ENCODE peak calls at places on chromosomes 11 and 22, in four cellular contexts. A is pancreas; F is endodermal cell; E is naive thymus-derived CD4-positive, alpha-beta T cell. B is an unnamed sample. For H3K4me1, the result is how much of the 10 kb centered on the place peaks cover.

GRCh38 chr11:2399488-2400068 is 972 bp upstream of the TSSC4 start:
- DNase-seq in E (no peak), A (no peak), F (no peak), B (no peak)

GRCh38 chr11:76748931-76749330 is 34.2 kb upstream of the TSKU start:
- DNase-seq in F (no peak), A (no peak), E (no peak), B (no peak)

GRCh38 chr22:45576273-45576625 is 73.6 kb downstream of the FBLN1 start:
- DNase-seq in E (no peak), F (no peak), A (no peak), B (no peak)

GRCh38 chr11:93783362-93783761 is 720 bp upstream of the MED17 start:
- DNase-seq in F (no peak), E (no peak), A (no peak), B (no peak)

GRCh38 chr22:17638182-17638431 is 450 bp upstream of the BCL2L13 start:
- DNase-seq in F (no peak), E (no peak), A (no peak), B (no peak)

GRCh38 chr11:11641581-11641980 is 19.8 kb upstream of the GALNT18 start:
- DNase-seq in A (no peak), E (no peak), F (no peak), B (no peak)

GRCh38 chr11:76361365-76361764 is 19.6 kb downstream of the THAP12 start:
- DNase-seq in E (no peak), A (no peak), F (no peak), B (no peak)

GRCh38 chr11:74641289-74641688 is 48.9 kb downstream of the POLD3 start:
- DNase-seq in A (no peak), F (no peak), E (no peak), B (no peak)

GRCh38 chr11:26420331-26420730 is 88.4 kb downstream of the ANO3 start:
- DNase-seq in E (no peak), F (peak), A (no peak), B (no peak)

GRCh38 chr22:17598318-17598717 is 30.2 kb downstream of the ATP6V1E1 start:
- DNase-seq in A (no peak), F (no peak), E (no peak), B (no peak)

GRCh38 chr11:69010361-69010891 is 2.6 kb downstream of the MRGPRF start:
- DNase-seq in A (peak), E (no peak), F (no peak), B (no peak)

GRCh38 chr22:41619979-41620645 is 731 bp downstream of the DESI1 start:
- DNase-seq in A (peak), F (peak), E (peak), B (peak)

GRCh38 chr11:128367573-128367972 is 219.8 kb downstream of the ETS1 start:
- DNase-seq in A (no peak), E (no peak), F (no peak), B (peak)

GRCh38 chr11:119741369-119742262 is 12.6 kb upstream of the NECTIN1 start:
- DNase-seq in A (no peak), F (peak), E (peak), B (peak)

GRCh38 chr11:122786896-122787295 is 51.4 kb upstream of the CRTAM start:
- DNase-seq in F (no peak), E (no peak), A (no peak), B (no peak)

GRCh38 chr11:15159085-15159484 is 44.4 kb downstream of the INSC start:
- DNase-seq in F (peak), E (no peak), A (no peak), B (peak)

GRCh38 chr11:69308531-69308930 is 14.6 kb downstream of the MYEOV start:
- DNase-seq in E (no peak), A (no peak), F (peak), B (no peak)

GRCh38 chr11:129973809-129974208 is 28.8 kb downstream of the PRDM10 start:
- DNase-seq in F (peak), E (no peak), A (no peak), B (no peak)

GRCh38 chr22:45867118-45867905 is 109.7 kb downstream of the WNT7B start:
- DNase-seq in F (peak), E (peak), A (peak), B (no peak)

GRCh38 chr11:134331565-134332188 is at the start of gene GLB1L2:
- DNase-seq in E (peak), F (peak), A (peak), B (peak)

GRCh38 chr11:105823495-105824033 is 198.5 kb downstream of the MSANTD4 start:
- DNase-seq in E (no peak), F (no peak), A (no peak), B (no peak)

GRCh38 chr11:44596541-44597276 is 31.2 kb downstream of the CD82 start:
- DNase-seq in F (peak), E (peak), A (no peak), B (peak)

GRCh38 chr11:63906585-63906984 is 10.4 kb downstream of the RCOR2 start:
- DNase-seq in A (no peak), F (peak), E (no peak), B (peak)

GRCh38 chr11:61104963-61105362 is 2.7 kb downstream of the CD5 start:
- DNase-seq in A (no peak), E (no peak), F (no peak), B (no peak)

GRCh38 chr11:108616549-108616948 is 23.0 kb upstream of the EXPH5 start:
- DNase-seq in E (no peak), A (no peak), F (no peak), B (no peak)

GRCh38 chr22:23180301-23180892 is at the start of gene BCR:
- DNase-seq in F (peak), A (peak), E (peak), B (peak)

GRCh38 chr22:23180893-23181762 is 819 bp downstream of the BCR start:
- DNase-seq in E (peak), F (peak), A (peak), B (no peak)

GRCh38 chr22:23183107-23183698 is 2.9 kb downstream of the BCR start:
- DNase-seq in A (no peak), E (no peak), F (peak), B (no peak)

GRCh38 chr22:23182289-23183106 is 2.2 kb downstream of the BCR start:
- DNase-seq in A (no peak), E (peak), F (peak), B (peak)

DNA sequence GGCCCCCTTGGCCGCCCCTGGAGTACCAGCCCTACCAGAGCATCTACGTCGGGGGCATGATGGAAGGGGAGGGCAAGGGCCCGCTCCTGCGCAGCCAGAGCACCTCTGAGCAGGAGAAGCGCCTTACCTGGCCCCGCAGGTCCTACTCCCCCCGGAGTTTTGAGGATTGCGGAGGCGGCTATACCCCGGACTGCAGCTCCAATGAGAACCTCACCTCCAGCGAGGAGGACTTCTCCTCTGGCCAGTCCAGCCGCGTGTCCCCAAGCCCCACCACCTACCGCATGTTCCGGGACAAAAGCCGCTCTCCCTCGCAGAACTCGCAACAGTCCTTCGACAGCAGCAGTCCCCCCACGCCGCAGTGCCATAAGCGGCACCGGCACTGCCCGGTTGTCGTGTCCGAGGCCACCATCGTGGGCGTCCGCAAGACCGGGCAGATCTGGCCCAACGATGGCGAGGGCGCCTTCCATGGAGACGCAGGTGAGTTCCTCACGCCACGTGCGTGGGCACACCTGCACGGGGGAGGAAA is 1.5 kb downstream of the BCR start:
- DNase-seq in E (peak), A (peak), F (no peak), B (no peak)
- H3K4me1 ChIP-seq in E (under half), A (under half), F (under half), B (half or more)

DNA sequence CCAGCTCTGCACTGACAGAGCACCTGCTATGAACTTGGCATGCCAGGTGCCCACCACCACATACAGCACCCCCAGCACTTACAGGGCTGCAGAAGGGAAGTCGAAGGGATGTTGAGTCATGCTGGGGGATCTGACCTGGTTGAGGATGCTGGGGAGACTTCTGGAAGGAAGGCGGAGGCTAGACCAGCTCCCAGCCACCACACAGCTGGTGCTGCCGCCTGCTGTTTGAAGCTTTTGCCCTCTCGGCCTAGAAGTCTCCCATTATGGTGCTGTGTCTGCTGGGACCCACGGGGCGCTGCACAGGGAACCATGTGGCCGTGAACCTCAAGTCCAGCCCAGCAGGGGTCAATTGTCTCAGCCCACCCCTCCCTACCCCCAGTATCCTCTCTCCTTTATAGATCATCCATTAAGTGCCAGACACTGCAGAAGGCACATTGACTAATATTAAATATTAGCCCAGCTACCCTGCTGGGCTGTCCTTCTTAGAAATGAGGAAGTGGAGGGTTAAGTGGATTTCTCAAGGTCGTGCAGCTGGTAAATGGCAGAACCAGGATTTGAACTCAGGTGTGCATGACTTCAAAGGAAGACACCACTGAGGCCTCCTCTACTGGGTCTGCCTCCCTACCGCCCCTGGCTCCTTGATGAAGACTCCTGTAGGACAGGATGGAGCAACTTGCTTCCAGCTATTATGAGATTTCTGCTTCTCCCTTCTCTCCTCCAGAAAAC is 49.7 kb downstream of the CYTH4 start:
- DNase-seq in F (no peak), A (peak), E (no peak), B (no peak)
- H3K4me1 ChIP-seq in F (under half), A (under half), E (under half), B (under half)

GRCh38 chr11:114152162-114152561 is 92.7 kb downstream of the ZBTB16 start:
- DNase-seq in F (no peak), E (no peak), A (no peak), B (no peak)
- H3K4me1 ChIP-seq in F (under half), E (under half), A (half or more), B (under half)

DNA sequence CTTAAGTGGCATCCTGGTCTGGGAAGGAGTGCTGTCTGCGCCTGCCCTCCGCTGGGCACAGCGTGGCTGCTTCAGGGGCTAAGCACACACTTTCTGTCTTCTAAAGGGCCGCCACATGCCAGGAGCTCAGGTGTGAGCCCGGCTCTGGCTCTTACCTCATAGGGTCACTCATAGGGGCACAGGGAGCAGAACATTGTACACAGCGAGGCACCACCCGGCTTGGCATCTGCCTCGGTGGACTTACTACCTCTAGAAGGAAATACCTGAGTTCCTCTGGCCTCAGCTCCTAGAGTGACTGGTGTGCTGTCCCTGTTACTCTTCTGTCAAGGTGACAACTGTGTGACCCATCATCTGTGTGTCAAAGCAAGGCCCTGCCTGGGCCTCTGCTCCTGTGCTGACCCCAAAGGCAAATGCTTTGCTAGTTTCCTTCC is 13.4 kb downstream of the NEAT1 start:
- DNase-seq in E (peak), F (no peak), A (no peak), B (no peak)
- H3K4me1 ChIP-seq in E (under half), F (under half), A (under half), B (half or more)

GRCh38 chr11:59182457-59183151 is 10.7 kb downstream of the DTX4 start:
- DNase-seq in A (no peak), F (peak), E (no peak), B (no peak)

GRCh38 chr11:59180907-59181306 is 9.0 kb downstream of the DTX4 start:
- DNase-seq in E (no peak), A (no peak), F (no peak), B (no peak)

GRCh38 chr11:59183768-59184167 is 11.8 kb downstream of the DTX4 start:
- DNase-seq in E (no peak), F (no peak), A (no peak), B (no peak)

GRCh38 chr11:59180168-59180567 is 8.2 kb downstream of the DTX4 start:
- DNase-seq in E (no peak), A (no peak), F (no peak), B (no peak)

GRCh38 chr11:59181746-59182456 is 10.0 kb downstream of the DTX4 start:
- DNase-seq in A (no peak), E (no peak), F (no peak), B (no peak)
- H3K4me1 ChIP-seq in A (under half), E (under half), F (under half), B (under half)

GRCh38 chr11:45860348-45860747 is 13.1 kb downstream of the CRY2 start:
- DNase-seq in A (no peak), F (no peak), E (no peak), B (no peak)
- H3K4me1 ChIP-seq in A (under half), F (under half), E (under half), B (under half)

GRCh38 chr11:65476632-65477270 is 22.1 kb upstream of the MALAT1 start:
- DNase-seq in E (no peak), F (no peak), A (no peak), B (no peak)
- H3K4me1 ChIP-seq in E (under half), F (under half), A (under half), B (under half)

GRCh38 chr22:35610741-35611140 is 6.4 kb downstream of the MB start:
- DNase-seq in F (no peak), E (no peak), A (no peak), B (no peak)
- H3K4me1 ChIP-seq in F (under half), E (under half), A (under half), B (under half)

B was measured in CD4-positive, alpha-beta memory T cell.